ENCODE peak calls at places on chromosomes 6 and 20, in four cellular contexts. R, N, Q and T are unnamed samples.

GRCh38 chr20:44706371-44707258 is 8.6 kb upstream of the CCN5 start:
- DNase-seq in R (no peak), N (no peak), Q (no peak), T (no peak)

GRCh38 chr20:4880051-4880450 is 121.3 kb downstream of the SLC23A2 start:
- DNase-seq in R (no peak), N (no peak), Q (no peak), T (no peak)

GRCh38 chr6:119444642-119445557 is 95.3 kb upstream of the MAN1A1 start:
- DNase-seq in R (no peak), N (peak), Q (no peak), T (no peak)

GRCh38 chr6:44738652-44739141 is 351.2 kb downstream of the CDC5L start:
- DNase-seq in R (no peak), N (no peak), Q (no peak), T (no peak)

GRCh38 chr6:51934098-51934497 is 153.3 kb downstream of the PKHD1 start:
- DNase-seq in R (no peak), N (peak), Q (no peak), T (peak)

GRCh38 chr6:161094904-161095440 is 103.4 kb downstream of the MAP3K4 start:
- DNase-seq in R (no peak), N (no peak), Q (no peak), T (peak)

GRCh38 chr20:50400705-50401045 is 109.5 kb upstream of the PTPN1 start:
- DNase-seq in R (no peak), N (no peak), Q (no peak), T (no peak)

GRCh38 chr6:80472276-80472675 is 365.8 kb downstream of the BCKDHB start:
- DNase-seq in R (no peak), N (no peak), Q (no peak), T (no peak)

GRCh38 chr6:6825153-6825847 is 236.8 kb downstream of the LY86 start:
- DNase-seq in R (no peak), N (no peak), Q (no peak), T (peak)

GRCh38 chr20:9038791-9039190 is 30.1 kb upstream of the PLCB4 start:
- DNase-seq in R (no peak), N (no peak), Q (no peak), T (no peak)

GRCh38 chr20:6708010-6708409 is 59.5 kb upstream of the BMP2 start:
- DNase-seq in R (peak), N (no peak), Q (peak), T (peak)

GRCh38 chr6:44146685-44147084 is 11.9 kb upstream of the CAPN11 start:
- DNase-seq in R (no peak), N (no peak), Q (no peak), T (no peak)

GRCh38 chr6:144159231-144159630 is 8.9 kb downstream of the STX11 start:
- DNase-seq in R (no peak), N (no peak), Q (no peak), T (no peak)

GRCh38 chr6:144162977-144163376 is 12.7 kb downstream of the STX11 start:
- DNase-seq in R (no peak), N (no peak), Q (no peak), T (no peak)

GRCh38 chr6:144159727-144160126 is 9.4 kb downstream of the STX11 start:
- DNase-seq in R (no peak), N (no peak), Q (no peak), T (no peak)

GRCh38 chr6:144160452-144160851 is 10.1 kb downstream of the STX11 start:
- DNase-seq in R (no peak), N (no peak), Q (no peak), T (no peak)

DNA sequence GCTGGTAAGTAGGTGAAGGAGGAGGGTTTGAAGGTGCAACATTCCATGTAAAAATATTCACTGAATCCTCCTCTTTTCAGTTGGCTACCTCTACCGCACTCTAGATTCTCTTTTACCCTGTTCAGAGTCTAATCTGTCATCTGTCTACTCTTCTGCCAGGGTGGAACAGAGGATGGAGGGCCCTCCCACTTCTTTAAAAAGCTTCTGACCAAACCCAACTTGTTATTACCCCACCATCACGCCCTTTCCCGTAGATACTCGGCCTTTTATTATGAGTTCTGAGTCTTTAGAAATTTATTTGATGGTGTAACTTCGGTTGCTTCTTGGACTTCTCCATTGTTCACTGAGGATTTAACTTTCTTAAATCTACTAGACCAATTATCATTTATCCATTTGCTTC is 11.7 kb downstream of the STX11 start:
- DNase-seq in R (no peak), N (no peak), Q (no peak), T (no peak)
- H3K27ac ChIP-seq in R (no peak), N (no peak), Q (no peak), T (no peak)

DNA sequence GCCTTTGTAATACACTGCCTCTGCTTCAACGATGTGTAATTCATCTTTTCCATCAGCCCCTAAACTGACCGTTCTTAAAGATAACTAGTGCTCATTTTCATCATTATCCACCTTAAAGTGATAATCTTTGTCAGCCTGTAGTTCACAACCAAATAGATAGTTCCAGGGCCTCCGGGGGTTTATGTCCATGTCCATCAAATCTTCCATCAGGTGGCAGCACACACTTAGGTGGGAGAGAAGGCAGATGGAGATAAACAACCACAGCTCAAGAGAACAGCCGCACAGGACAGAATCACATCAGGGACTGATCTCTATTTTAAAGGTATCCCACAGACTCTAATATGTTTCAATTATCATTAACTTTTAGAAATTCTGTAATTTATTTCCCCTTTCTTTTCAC is 90.9 kb downstream of the LMBRD1 start:
- DNase-seq in R (no peak), N (no peak), Q (no peak), T (no peak)
- TF ChIP-seq CTCF in R (no peak), N (no peak), Q (no peak), T (no peak)

GRCh38 chr20:34636648-34637047 is 40.2 kb downstream of the PIGU start:
- DNase-seq in R (no peak), N (no peak), Q (no peak), T (no peak)

GRCh38 chr20:34642009-34642408 is 34.9 kb downstream of the PIGU start:
- DNase-seq in R (no peak), N (no peak), Q (no peak), T (no peak)

GRCh38 chr20:34638532-34638931 is 38.4 kb downstream of the PIGU start:
- DNase-seq in R (no peak), N (no peak), Q (no peak), T (no peak)

GRCh38 chr20:34637245-34638185 is 39.4 kb downstream of the PIGU start:
- DNase-seq in R (no peak), N (no peak), Q (peak), T (no peak)

DNA sequence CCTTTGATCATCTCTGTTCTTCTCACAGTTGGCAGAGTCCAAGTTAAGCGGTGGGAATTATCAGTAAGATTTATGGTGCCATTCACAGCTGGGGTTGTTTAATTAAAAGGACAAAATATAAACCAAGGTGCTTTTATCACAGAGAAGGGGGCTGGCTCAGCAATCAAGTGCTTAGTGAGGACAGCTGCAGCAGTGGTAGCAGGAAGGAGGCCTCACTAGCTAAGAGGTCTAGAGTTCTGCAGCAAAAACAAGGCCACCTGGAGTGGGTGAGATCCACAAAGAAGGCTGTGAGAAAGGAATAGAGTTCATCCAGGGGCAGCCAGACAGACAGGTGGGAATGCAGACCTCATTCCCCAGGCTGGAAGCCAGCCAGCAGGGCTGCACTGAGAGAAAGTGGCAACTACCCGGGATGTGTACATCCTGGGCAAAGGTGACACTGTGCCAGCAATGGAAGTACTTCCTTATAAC is 37.1 kb downstream of the PIGU start:
- DNase-seq in R (no peak), N (no peak), Q (peak), T (no peak)
- H3K27ac ChIP-seq in R (no peak), N (no peak), Q (peak), T (no peak)

GRCh38 chr6:70551566-70551965 is 15.2 kb upstream of the SDHAF4 start:
- DNase-seq in R (no peak), N (no peak), Q (no peak), T (no peak)
- TF ChIP-seq CTCF in R (no peak), N (no peak), Q (no peak), T (no peak)

GRCh38 chr20:56780266-56780665 is 151.2 kb downstream of the TFAP2C start:
- DNase-seq in R (no peak), N (no peak), Q (no peak), T (no peak)
- H3K27ac ChIP-seq in R (no peak), N (no peak), Q (no peak), T (peak)

GRCh38 chr20:21028921-21029320 is 77.2 kb downstream of the LINC00237 start:
- DNase-seq in R (no peak), N (no peak), Q (no peak), T (no peak)

GRCh38 chr20:21026951-21027350 is 79.2 kb downstream of the LINC00237 start:
- DNase-seq in R (no peak), N (no peak), Q (no peak), T (no peak)

GRCh38 chr20:21028436-21028835 is 77.7 kb downstream of the LINC00237 start:
- DNase-seq in R (no peak), N (no peak), Q (no peak), T (no peak)

GRCh38 chr20:21029356-21029755 is 76.8 kb downstream of the LINC00237 start:
- DNase-seq in R (no peak), N (no peak), Q (no peak), T (no peak)

GRCh38 chr20:21027569-21027968 is 78.6 kb downstream of the LINC00237 start:
- DNase-seq in R (no peak), N (no peak), Q (no peak), T (no peak)
- TF ChIP-seq CTCF in R (no peak), N (peak), Q (no peak), T (no peak)

GRCh38 chr6:154427425-154427824 is 70.8 kb upstream of the IPCEF1 start:
- DNase-seq in R (no peak), N (no peak), Q (no peak), T (no peak)

GRCh38 chr6:154428892-154429291 is 72.3 kb upstream of the IPCEF1 start:
- DNase-seq in R (no peak), N (no peak), Q (no peak), T (no peak)

GRCh38 chr6:154429711-154430110 is 73.1 kb upstream of the IPCEF1 start:
- DNase-seq in R (no peak), N (no peak), Q (no peak), T (no peak)

GRCh38 chr6:154425034-154425433 is 68.4 kb upstream of the IPCEF1 start:
- DNase-seq in R (no peak), N (no peak), Q (no peak), T (no peak)

DNA sequence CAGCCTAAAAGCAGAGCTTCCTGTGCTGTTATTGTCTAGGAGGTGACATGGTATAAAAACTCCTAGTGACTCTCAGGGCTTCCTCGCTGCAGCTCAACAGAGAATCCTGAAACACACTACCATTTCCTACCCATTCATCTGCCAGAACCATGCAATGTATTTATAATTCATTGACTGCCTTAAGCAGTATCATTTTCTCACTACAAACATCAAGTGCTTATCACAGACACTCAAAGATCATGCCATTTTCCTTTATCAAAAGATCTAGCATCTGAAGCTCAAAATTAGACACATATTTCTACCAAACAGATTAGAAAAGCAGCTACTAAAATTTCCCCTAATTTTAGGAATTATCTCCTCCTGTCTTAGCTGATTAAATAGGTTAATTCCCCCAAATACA is 70.4 kb upstream of the IPCEF1 start:
- DNase-seq in R (no peak), N (no peak), Q (no peak), T (no peak)
- H3K27ac ChIP-seq in R (no peak), N (no peak), Q (no peak), T (no peak)

GRCh38 chr20:62701161-62702007 is 7.3 kb upstream of the NTSR1 start:
- DNase-seq in R (no peak), N (no peak), Q (no peak), T (no peak)

GRCh38 chr20:62702008-62702290 is 6.7 kb upstream of the NTSR1 start:
- DNase-seq in R (no peak), N (no peak), Q (no peak), T (no peak)

GRCh38 chr20:62704341-62704948 is 4.2 kb upstream of the NTSR1 start:
- DNase-seq in R (peak), N (peak), Q (peak), T (peak)

GRCh38 chr20:62703853-62704228 is 4.8 kb upstream of the NTSR1 start:
- DNase-seq in R (no peak), N (no peak), Q (no peak), T (no peak)

GRCh38 chr20:62702886-62703852 is 5.5 kb upstream of the NTSR1 start:
- DNase-seq in R (no peak), N (no peak), Q (no peak), T (peak)
- TF ChIP-seq CTCF in R (no peak), N (no peak), Q (no peak), T (peak)